ENCODE peak calls at places on chromosomes 12 and 14, in ten cellular contexts. O is effector CD8-positive, alpha-beta T cell; F is activated CD4-positive, alpha-beta T cell treated with anti-CD3 and anti-CD28 coated beads, Interleukin-2, amount 50 U/mL, for 1 hour; S is GM20000; V is A172; G is NCI-H1092; D is cardiac fibroblast; I is mucosa of gallbladder; K is IMR-90; P is AG10803. N is an unnamed sample.

GRCh38 chr12:21607701-21608100 is 3.1 kb upstream of the GYS2 start:
- DNase-seq in F (no peak), P (peak; percentile 42), K (peak; percentile 33), G (no peak), D (peak; percentile 63), I (no peak), V (no peak), S (no peak), O (no peak), N (peak; percentile 23)

GRCh38 chr14:38336298-38336697 is 80.4 kb upstream of the CLEC14A start:
- DNase-seq in K (no peak), P (no peak), I (no peak), O (no peak), F (no peak), D (no peak), S (no peak), V (no peak), G (no peak), N (no peak)

GRCh38 chr14:51441001-51441400 is 201.0 kb downstream of the TMX1 start:
- DNase-seq in I (no peak), G (no peak), O (no peak), F (no peak), S (no peak), D (no peak), P (no peak), V (no peak), K (no peak), N (no peak)

GRCh38 chr12:10612954-10613333 is 465 bp downstream of the MAGOHB start:
- DNase-seq in S (no peak), K (no peak), I (no peak), F (no peak), G (no peak), P (no peak), D (peak; percentile 7), O (no peak), V (peak; percentile 13), N (no peak)

GRCh38 chr14:103123634-103124500 is 606 bp downstream of the TNFAIP2 start:
- DNase-seq in S (peak; percentile 64), P (peak; percentile 48), O (no peak), F (no peak), I (no peak), D (peak; percentile 45), G (no peak), V (no peak), K (no peak), N (no peak)

GRCh38 chr14:68395585-68395984 is 397.3 kb downstream of the ZFP36L1 start:
- DNase-seq in P (peak; percentile 92), S (no peak), F (no peak), G (no peak), O (no peak), I (no peak), D (peak; percentile 78), V (no peak), K (peak; percentile 76), N (no peak)

GRCh38 chr12:51591020-51591901 is at the start of gene SCN8A:
- DNase-seq in G (peak; percentile 72), O (peak; percentile 49), S (peak; percentile 67), V (peak; percentile 11), I (peak; percentile 12), F (peak; percentile 41), D (peak; percentile 7), K (peak; percentile 56), P (peak; percentile 66), N (peak; percentile 64)

GRCh38 chr12:65384240-65384639 is 105.8 kb downstream of the MSRB3 start:
- DNase-seq in I (no peak), G (no peak), F (no peak), D (no peak), S (no peak), K (no peak), V (no peak), O (no peak), P (no peak), N (no peak)

GRCh38 chr14:21997300-21997699 is 323.7 kb upstream of the OR4E1 start:
- DNase-seq in F (no peak), G (no peak), V (no peak), D (no peak), P (no peak), I (no peak), O (no peak), K (peak; percentile 4), S (no peak), N (peak; percentile 1)